ENCODE peak calls at places on chromosome 16, in nine cellular contexts. One of them, this sample, is unnamed. For H3K36me3, the result is how much of the 10 kb centered on the place peaks cover.

GRCh38 chr16:24409045-24409444 is 130.3 kb upstream of the RBBP6 start:
- DNase-seq in tibial nerve: no peak
- DNase-seq in esophagus muscularis mucosa: no peak
- DNase-seq in heart left ventricle: no peak
- DNase-seq in SK-N-SH: peak
- DNase-seq in left ventricle myocardium inferior: no peak
- DNase-seq in ascending aorta: no peak
- DNase-seq in mammary epithelial cell: no peak
- DNase-seq in GM23248: peak
- DNase-seq in this sample: no peak

GRCh38 chr16:9012848-9013507 is 49.3 kb upstream of the USP7 start:
- DNase-seq in tibial nerve: no peak
- DNase-seq in esophagus muscularis mucosa: no peak
- DNase-seq in heart left ventricle: peak
- DNase-seq in SK-N-SH: peak
- DNase-seq in left ventricle myocardium inferior: no peak
- DNase-seq in ascending aorta: no peak
- DNase-seq in mammary epithelial cell: no peak
- DNase-seq in GM23248: peak
- DNase-seq in this sample: no peak

GRCh38 chr16:53841884-53842283 is 137.9 kb downstream of the FTO start:
- DNase-seq in tibial nerve: no peak
- DNase-seq in esophagus muscularis mucosa: no peak
- DNase-seq in heart left ventricle: no peak
- DNase-seq in SK-N-SH: no peak
- DNase-seq in left ventricle myocardium inferior: no peak
- DNase-seq in ascending aorta: no peak
- DNase-seq in mammary epithelial cell: no peak
- DNase-seq in GM23248: no peak
- DNase-seq in this sample: no peak

GRCh38 chr16:69917739-69918138 is 33.4 kb upstream of the CLEC18A start:
- DNase-seq in tibial nerve: peak
- DNase-seq in esophagus muscularis mucosa: no peak
- DNase-seq in heart left ventricle: peak
- DNase-seq in SK-N-SH: no peak
- DNase-seq in left ventricle myocardium inferior: no peak
- DNase-seq in ascending aorta: no peak
- DNase-seq in mammary epithelial cell: peak
- DNase-seq in GM23248: peak
- DNase-seq in this sample: no peak

GRCh38 chr16:10039220-10040096 is 142.8 kb downstream of the GRIN2A start:
- DNase-seq in tibial nerve: no peak
- DNase-seq in esophagus muscularis mucosa: no peak
- DNase-seq in heart left ventricle: no peak
- DNase-seq in SK-N-SH: peak
- DNase-seq in left ventricle myocardium inferior: no peak
- DNase-seq in ascending aorta: no peak
- DNase-seq in mammary epithelial cell: no peak
- DNase-seq in GM23248: no peak
- DNase-seq in this sample: no peak

GRCh38 chr16:11325404-11326083 is 19.7 kb upstream of the RMI2 start:
- DNase-seq in tibial nerve: no peak
- DNase-seq in esophagus muscularis mucosa: no peak
- DNase-seq in heart left ventricle: no peak
- DNase-seq in SK-N-SH: no peak
- DNase-seq in left ventricle myocardium inferior: no peak
- DNase-seq in ascending aorta: no peak
- DNase-seq in mammary epithelial cell: no peak
- DNase-seq in GM23248: no peak
- DNase-seq in this sample: no peak

GRCh38 chr16:30406911-30407793 is at the start of gene ZNF771:
- DNase-seq in tibial nerve: peak
- DNase-seq in esophagus muscularis mucosa: peak
- DNase-seq in heart left ventricle: peak
- DNase-seq in SK-N-SH: peak
- DNase-seq in left ventricle myocardium inferior: peak
- DNase-seq in ascending aorta: peak
- DNase-seq in mammary epithelial cell: peak
- DNase-seq in GM23248: peak
- DNase-seq in this sample: peak

GRCh38 chr16:35574011-35574410 is 2114.6 kb downstream of the TP53TG3F start:
- DNase-seq in tibial nerve: no peak
- DNase-seq in esophagus muscularis mucosa: no peak
- DNase-seq in heart left ventricle: no peak
- DNase-seq in SK-N-SH: peak
- DNase-seq in left ventricle myocardium inferior: no peak
- DNase-seq in ascending aorta: no peak
- DNase-seq in mammary epithelial cell: no peak
- DNase-seq in GM23248: no peak
- DNase-seq in this sample: no peak

GRCh38 chr16:23608194-23608593 is 12.1 kb upstream of the NDUFAB1 start:
- DNase-seq in tibial nerve: no peak
- DNase-seq in esophagus muscularis mucosa: no peak
- DNase-seq in heart left ventricle: no peak
- DNase-seq in SK-N-SH: no peak
- DNase-seq in left ventricle myocardium inferior: no peak
- DNase-seq in ascending aorta: no peak
- DNase-seq in mammary epithelial cell: no peak
- DNase-seq in GM23248: peak
- DNase-seq in this sample: no peak

GRCh38 chr16:49921791-49922456 is 66.0 kb upstream of the ZNF423 start:
- DNase-seq in tibial nerve: peak
- DNase-seq in esophagus muscularis mucosa: no peak
- DNase-seq in heart left ventricle: peak
- DNase-seq in SK-N-SH: peak
- DNase-seq in left ventricle myocardium inferior: peak
- DNase-seq in ascending aorta: no peak
- DNase-seq in mammary epithelial cell: peak
- DNase-seq in GM23248: peak
- DNase-seq in this sample: no peak

GRCh38 chr16:8717892-8718400 is 43.5 kb downstream of the ABAT start:
- DNase-seq in tibial nerve: no peak
- DNase-seq in esophagus muscularis mucosa: no peak
- DNase-seq in heart left ventricle: no peak
- DNase-seq in SK-N-SH: no peak
- DNase-seq in left ventricle myocardium inferior: no peak
- DNase-seq in ascending aorta: no peak
- DNase-seq in mammary epithelial cell: no peak
- DNase-seq in GM23248: no peak
- DNase-seq in this sample: no peak

GRCh38 chr16:57859331-57859730 is 57.0 kb upstream of the KIFC3 start:
- DNase-seq in tibial nerve: no peak
- DNase-seq in esophagus muscularis mucosa: no peak
- DNase-seq in heart left ventricle: no peak
- DNase-seq in SK-N-SH: no peak
- DNase-seq in left ventricle myocardium inferior: no peak
- DNase-seq in ascending aorta: no peak
- DNase-seq in mammary epithelial cell: no peak
- DNase-seq in GM23248: peak
- DNase-seq in this sample: no peak

GRCh38 chr16:57826706-57827625 is 24.7 kb upstream of the KIFC3 start:
- DNase-seq in tibial nerve: no peak
- DNase-seq in esophagus muscularis mucosa: no peak
- DNase-seq in heart left ventricle: peak
- DNase-seq in SK-N-SH: no peak
- DNase-seq in left ventricle myocardium inferior: peak
- DNase-seq in ascending aorta: no peak
- DNase-seq in mammary epithelial cell: no peak
- DNase-seq in GM23248: peak
- DNase-seq in this sample: no peak

GRCh38 chr16:69329369-69330285 is 761 bp downstream of the PDF start:
- DNase-seq in tibial nerve: no peak
- DNase-seq in esophagus muscularis mucosa: no peak
- DNase-seq in heart left ventricle: no peak
- DNase-seq in SK-N-SH: peak
- DNase-seq in left ventricle myocardium inferior: no peak
- DNase-seq in ascending aorta: no peak
- DNase-seq in mammary epithelial cell: peak
- DNase-seq in GM23248: peak
- DNase-seq in this sample: no peak

GRCh38 chr16:29148867-29149272 is 164.0 kb downstream of the LAT start:
- DNase-seq in tibial nerve: no peak
- DNase-seq in esophagus muscularis mucosa: no peak
- DNase-seq in heart left ventricle: peak
- DNase-seq in SK-N-SH: no peak
- DNase-seq in left ventricle myocardium inferior: peak
- DNase-seq in ascending aorta: no peak
- DNase-seq in mammary epithelial cell: no peak
- DNase-seq in GM23248: no peak
- DNase-seq in this sample: no peak

GRCh38 chr16:87847785-87848675 is 21.3 kb downstream of the SLC7A5 start:
- DNase-seq in tibial nerve: no peak
- DNase-seq in esophagus muscularis mucosa: no peak
- DNase-seq in heart left ventricle: no peak
- DNase-seq in SK-N-SH: no peak
- DNase-seq in left ventricle myocardium inferior: no peak
- DNase-seq in ascending aorta: no peak
- DNase-seq in mammary epithelial cell: no peak
- DNase-seq in GM23248: no peak
- DNase-seq in this sample: no peak

GRCh38 chr16:87845807-87846619 is 23.3 kb downstream of the SLC7A5 start:
- DNase-seq in tibial nerve: no peak
- DNase-seq in esophagus muscularis mucosa: no peak
- DNase-seq in heart left ventricle: no peak
- DNase-seq in SK-N-SH: no peak
- DNase-seq in left ventricle myocardium inferior: no peak
- DNase-seq in ascending aorta: no peak
- DNase-seq in mammary epithelial cell: no peak
- DNase-seq in GM23248: no peak
- DNase-seq in this sample: no peak

GRCh38 chr16:87847467-87847784 is 21.9 kb downstream of the SLC7A5 start:
- DNase-seq in tibial nerve: no peak
- DNase-seq in esophagus muscularis mucosa: no peak
- DNase-seq in heart left ventricle: no peak
- DNase-seq in SK-N-SH: no peak
- DNase-seq in left ventricle myocardium inferior: no peak
- DNase-seq in ascending aorta: no peak
- DNase-seq in mammary epithelial cell: no peak
- DNase-seq in GM23248: no peak
- DNase-seq in this sample: no peak

GRCh38 chr16:87845213-87845612 is 24.1 kb downstream of the SLC7A5 start:
- DNase-seq in tibial nerve: no peak
- DNase-seq in esophagus muscularis mucosa: no peak
- DNase-seq in heart left ventricle: no peak
- DNase-seq in SK-N-SH: no peak
- DNase-seq in left ventricle myocardium inferior: no peak
- DNase-seq in ascending aorta: no peak
- DNase-seq in mammary epithelial cell: no peak
- DNase-seq in GM23248: no peak
- DNase-seq in this sample: no peak

DNA sequence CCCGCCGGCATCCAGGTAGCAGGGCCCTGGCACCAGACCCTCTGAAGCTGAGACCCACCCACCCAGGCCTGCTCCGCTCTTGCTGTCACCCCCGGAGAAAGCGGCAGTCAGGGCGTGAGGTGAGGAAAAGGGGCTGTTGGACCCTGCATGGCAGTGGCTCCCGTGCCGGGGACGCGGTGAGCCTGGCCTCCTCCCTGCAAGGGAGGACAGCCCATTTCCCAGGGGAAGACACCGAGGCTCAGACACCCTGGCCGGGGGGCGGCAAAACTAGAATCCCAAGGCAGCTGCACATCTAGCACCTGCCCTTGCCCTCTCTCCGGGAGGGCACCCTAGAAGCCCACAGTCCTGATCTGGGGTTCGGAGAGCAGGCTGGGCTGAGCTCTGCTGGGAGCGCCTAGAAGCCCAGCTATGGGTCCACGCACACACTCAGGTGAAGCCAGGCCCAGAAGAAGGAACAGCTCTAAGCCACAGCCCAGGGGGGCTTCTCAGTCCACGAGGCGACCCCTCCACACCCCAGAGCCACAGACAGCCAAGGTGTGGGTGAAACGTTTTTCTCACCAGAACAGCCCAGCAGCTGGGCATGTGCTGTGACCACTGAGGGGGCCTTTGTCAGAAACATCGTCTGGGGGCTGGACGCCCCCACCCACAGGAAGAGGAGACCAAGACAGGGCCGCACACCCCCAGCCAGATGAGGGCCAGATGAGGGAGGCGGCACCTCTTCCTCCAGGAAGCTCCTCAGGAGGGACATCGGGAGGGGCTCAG is 22.4 kb downstream of the SLC7A5 start:
- DNase-seq in tibial nerve: no peak
- DNase-seq in esophagus muscularis mucosa: no peak
- DNase-seq in heart left ventricle: no peak
- DNase-seq in SK-N-SH: no peak
- DNase-seq in left ventricle myocardium inferior: no peak
- DNase-seq in ascending aorta: no peak
- DNase-seq in mammary epithelial cell: no peak
- DNase-seq in GM23248: no peak
- DNase-seq in this sample: no peak
- H3K36me3 ChIP-seq in tibial nerve: under half
- H3K36me3 ChIP-seq in esophagus muscularis mucosa: under half
- H3K36me3 ChIP-seq in heart left ventricle: under half
- H3K36me3 ChIP-seq in SK-N-SH: under half
- H3K36me3 ChIP-seq in left ventricle myocardium inferior: under half
- H3K36me3 ChIP-seq in ascending aorta: under half
- H3K36me3 ChIP-seq in mammary epithelial cell: half or more
- H3K36me3 ChIP-seq in GM23248: under half
- H3K36me3 ChIP-seq in this sample: under half

GRCh38 chr16:84497836-84498610 is 6.4 kb downstream of the MEAK7 start:
- DNase-seq in tibial nerve: no peak
- DNase-seq in esophagus muscularis mucosa: no peak
- DNase-seq in heart left ventricle: no peak
- DNase-seq in SK-N-SH: no peak
- DNase-seq in left ventricle myocardium inferior: no peak
- DNase-seq in ascending aorta: no peak
- DNase-seq in mammary epithelial cell: no peak
- DNase-seq in GM23248: no peak
- DNase-seq in this sample: no peak
- H3K4me3 ChIP-seq in tibial nerve: no peak
- H3K4me3 ChIP-seq in esophagus muscularis mucosa: no peak
- H3K4me3 ChIP-seq in heart left ventricle: no peak
- H3K4me3 ChIP-seq in SK-N-SH: no peak
- H3K4me3 ChIP-seq in left ventricle myocardium inferior: no peak
- H3K4me3 ChIP-seq in ascending aorta: no peak
- H3K4me3 ChIP-seq in mammary epithelial cell: no peak
- H3K4me3 ChIP-seq in GM23248: no peak
- H3K4me3 ChIP-seq in this sample: no peak

GRCh38 chr16:2471016-2471652 is at the start of gene NTN3:
- DNase-seq in tibial nerve: no peak
- DNase-seq in esophagus muscularis mucosa: no peak
- DNase-seq in heart left ventricle: no peak
- DNase-seq in SK-N-SH: peak
- DNase-seq in left ventricle myocardium inferior: no peak
- DNase-seq in ascending aorta: no peak
- DNase-seq in mammary epithelial cell: no peak
- DNase-seq in GM23248: peak
- DNase-seq in this sample: no peak
- H3K27ac ChIP-seq in tibial nerve: peak
- H3K27ac ChIP-seq in esophagus muscularis mucosa: no peak
- H3K27ac ChIP-seq in heart left ventricle: no peak
- H3K27ac ChIP-seq in SK-N-SH: peak
- H3K27ac ChIP-seq in left ventricle myocardium inferior: no peak
- H3K27ac ChIP-seq in ascending aorta: no peak
- H3K27ac ChIP-seq in mammary epithelial cell: no peak
- H3K27ac ChIP-seq in GM23248: no peak
- H3K27ac ChIP-seq in this sample: no peak

GRCh38 chr16:88723507-88723887 is 17.2 kb downstream of the CTU2 start:
- DNase-seq in tibial nerve: no peak
- DNase-seq in esophagus muscularis mucosa: no peak
- DNase-seq in heart left ventricle: no peak
- DNase-seq in SK-N-SH: no peak
- DNase-seq in left ventricle myocardium inferior: no peak
- DNase-seq in ascending aorta: no peak
- DNase-seq in mammary epithelial cell: no peak
- DNase-seq in GM23248: no peak
- DNase-seq in this sample: no peak
- H3K36me3 ChIP-seq in tibial nerve: half or more
- H3K36me3 ChIP-seq in esophagus muscularis mucosa: half or more
- H3K36me3 ChIP-seq in heart left ventricle: half or more
- H3K36me3 ChIP-seq in SK-N-SH: under half
- H3K36me3 ChIP-seq in left ventricle myocardium inferior: half or more
- H3K36me3 ChIP-seq in ascending aorta: half or more
- H3K36me3 ChIP-seq in mammary epithelial cell: under half
- H3K36me3 ChIP-seq in GM23248: under half
- H3K36me3 ChIP-seq in this sample: half or more